ENCODE peak calls at places on chromosome 7, in five cellular contexts. Z is uterus, T is pancreas, J is hepatocyte, L is right lobe of liver. W is an unnamed sample.
A peak's percentile ranks its signal among the peaks of the same experiment; 100 is the strongest.

GRCh38 chr7:43878867-43879266 is 9.6 kb upstream of the MRPS24 start:
- DNase-seq in Z (no peak), T (no peak), J (no peak), L (no peak), W (no peak)

GRCh38 chr7:18976715-18977466 is 140.5 kb downstream of the TWIST1 start:
- DNase-seq in Z (no peak), T (no peak), J (no peak), L (no peak), W (no peak)

GRCh38 chr7:95190515-95190914 is 133.8 kb downstream of the PON1 start:
- DNase-seq in Z (no peak), T (no peak), J (no peak), L (no peak), W (no peak)

GRCh38 chr7:88153378-88153777 is 66.5 kb downstream of the SRI start:
- DNase-seq in Z (no peak), T (no peak), J (no peak), L (no peak), W (no peak)

GRCh38 chr7:96026606-96027005 is 254.3 kb downstream of the DYNC1I1 start:
- DNase-seq in Z (no peak), T (no peak), J (no peak), L (no peak), W (no peak)

GRCh38 chr7:108299251-108300014 is 156.8 kb downstream of the NRCAM start:
- DNase-seq in Z (no peak), T (no peak), J (peak; percentile 46), L (no peak), W (no peak)

GRCh38 chr7:82481499-82482097 is 38.0 kb upstream of the CACNA2D1 start:
- DNase-seq in Z (no peak), T (no peak), J (peak; percentile 9), L (no peak), W (no peak)

GRCh38 chr7:52053525-52053924 is 736.9 kb upstream of the COBL start:
- DNase-seq in Z (no peak), T (no peak), J (no peak), L (no peak), W (no peak)

GRCh38 chr7:101586078-101586941 is 42.8 kb downstream of the MYL10 start:
- DNase-seq in Z (no peak), T (no peak), J (peak; percentile 80), L (no peak), W (no peak)

GRCh38 chr7:144525956-144526355 is 122.5 kb upstream of the NOBOX start:
- DNase-seq in Z (no peak), T (no peak), J (no peak), L (no peak), W (no peak)

GRCh38 chr7:115526272-115526671 is 504.3 kb downstream of the TFEC start:
- DNase-seq in Z (no peak), T (no peak), J (no peak), L (no peak), W (no peak)

GRCh38 chr7:20797174-20798080 is 10.7 kb upstream of the SP8 start:
- DNase-seq in Z (no peak), T (peak; percentile 67), J (no peak), L (peak; percentile 57), W (no peak)

GRCh38 chr7:32091608-32092210 is 21.5 kb upstream of the PDE1C start:
- DNase-seq in Z (no peak), T (no peak), J (no peak), L (no peak), W (no peak)

GRCh38 chr7:49791089-49791741 is 17.8 kb downstream of the VWC2 start:
- DNase-seq in Z (no peak), T (no peak), J (peak; percentile 50), L (no peak), W (peak; percentile 34)

GRCh38 chr7:156096806-156097538 is 284.7 kb upstream of the SHH start:
- DNase-seq in Z (no peak), T (no peak), J (no peak), L (no peak), W (no peak)

GRCh38 chr7:4208086-4208485 is 474.0 kb upstream of the FOXK1 start:
- DNase-seq in Z (no peak), T (peak; percentile 50), J (no peak), L (peak; percentile 45), W (no peak)

GRCh38 chr7:85191383-85191782 is 4.5 kb upstream of the SEMA3D start:
- DNase-seq in Z (no peak), T (no peak), J (peak; percentile 16), L (no peak), W (no peak)

GRCh38 chr7:38615665-38616064 is 15.5 kb downstream of the AMPH start:
- DNase-seq in Z (no peak), T (no peak), J (no peak), L (no peak), W (no peak)

GRCh38 chr7:97835296-97836138 is 36.7 kb downstream of the ASNS start:
- DNase-seq in Z (peak; percentile 29), T (no peak), J (peak; percentile 86), L (no peak), W (peak; percentile 56)

GRCh38 chr7:16136896-16137295 is 284.4 kb downstream of the CRPPA start:
- DNase-seq in Z (no peak), T (no peak), J (no peak), L (no peak), W (no peak)

GRCh38 chr7:47710201-47710935 is 128.5 kb upstream of the TNS3 start:
- DNase-seq in Z (no peak), T (no peak), J (no peak), L (no peak), W (no peak)

GRCh38 chr7:43873300-43873699 is 4.0 kb upstream of the MRPS24 start:
- DNase-seq in Z (peak; percentile 64), T (no peak), J (peak; percentile 74), L (no peak), W (no peak)

GRCh38 chr7:81638216-81638615 is 131.6 kb downstream of the HGF start:
- DNase-seq in Z (no peak), T (no peak), J (no peak), L (no peak), W (no peak)

GRCh38 chr7:135650831-135651573 is 11.3 kb upstream of the STMP1 start:
- DNase-seq in Z (no peak), T (no peak), J (peak; percentile 14), L (no peak), W (no peak)

GRCh38 chr7:108488902-108489538 is 32.8 kb upstream of the NRCAM start:
- DNase-seq in Z (no peak), T (no peak), J (no peak), L (no peak), W (no peak)

GRCh38 chr7:94059747-94060146 is 55.6 kb upstream of the BET1 start:
- DNase-seq in Z (no peak), T (no peak), J (no peak), L (no peak), W (no peak)

GRCh38 chr7:148698397-148699023 is at the start of gene CUL1:
- DNase-seq in Z (peak; percentile 83), T (peak; percentile 94), J (peak; percentile 91), L (peak; percentile 94), W (peak; percentile 85)

GRCh38 chr7:69109131-69109740 is 489.0 kb upstream of the AUTS2 start:
- DNase-seq in Z (no peak), T (no peak), J (no peak), L (no peak), W (no peak)

GRCh38 chr7:79050592-79050991 is 402.9 kb downstream of the MAGI2 start:
- DNase-seq in Z (no peak), T (no peak), J (peak; percentile 44), L (no peak), W (no peak)

GRCh38 chr7:73427902-73428696 is 5.5 kb upstream of the FZD9 start:
- DNase-seq in Z (no peak), T (no peak), J (no peak), L (no peak), W (no peak)
- TF ChIP-seq CTCF in Z (no peak), T (no peak), J (no peak), L (no peak), W (no peak)

GRCh38 chr7:944744-945143 is 9.7 kb downstream of the ADAP1 start:
- DNase-seq in Z (no peak), T (no peak), J (no peak), L (no peak), W (no peak)

GRCh38 chr7:947391-948210 is 6.9 kb downstream of the ADAP1 start:
- DNase-seq in Z (no peak), T (peak; percentile 56), J (no peak), L (peak; percentile 52), W (no peak)

GRCh38 chr7:946256-946996 is 8.1 kb downstream of the ADAP1 start:
- DNase-seq in Z (no peak), T (peak; percentile 67), J (no peak), L (peak; percentile 48), W (no peak)

GRCh38 chr7:945147-945555 is 9.3 kb downstream of the ADAP1 start:
- DNase-seq in Z (no peak), T (peak; percentile 62), J (no peak), L (peak; percentile 43), W (no peak)

DNA sequence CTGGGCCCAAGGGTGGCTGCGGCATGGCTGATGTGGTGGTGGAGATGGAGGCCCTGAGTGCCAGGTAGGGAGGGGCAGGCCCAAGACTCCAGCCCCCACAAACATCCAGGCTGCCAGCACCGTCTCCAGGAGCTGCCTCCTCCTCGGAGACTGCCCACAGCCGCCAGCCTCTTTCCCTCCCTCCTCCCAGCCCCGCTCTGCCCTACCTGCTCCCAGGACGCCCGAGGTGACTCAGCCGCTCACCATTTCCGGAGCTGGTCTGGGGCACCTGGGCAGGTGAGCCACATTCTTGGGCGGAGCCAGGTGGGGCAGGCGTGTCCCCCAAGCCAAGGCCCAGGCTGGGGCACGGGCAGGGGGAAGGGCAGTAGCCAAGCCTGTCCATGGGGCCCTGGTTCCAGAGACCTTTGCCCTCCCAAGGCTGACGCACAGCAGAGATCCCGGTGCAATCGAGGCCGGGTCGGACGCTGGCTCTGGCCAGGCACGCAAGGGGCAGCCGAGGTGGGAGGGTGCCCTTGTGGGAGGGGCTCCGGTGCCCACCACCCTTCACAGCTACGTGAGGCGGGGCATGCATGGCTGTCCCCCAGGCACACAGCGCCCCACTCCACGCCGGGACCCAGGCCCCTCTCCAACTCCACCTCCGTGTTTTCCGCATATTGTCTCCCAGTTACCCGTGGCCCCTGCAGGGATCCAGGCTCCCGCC is 8.8 kb downstream of the ADAP1 start:
- DNase-seq in Z (no peak), T (peak; percentile 97), J (peak; percentile 94), L (peak; percentile 61), W (peak; percentile 70)
- H3K4me3 ChIP-seq in Z (no peak overlapping the region), T (peak overlapping the region; percentile 60), J (no peak overlapping the region), L (no peak overlapping the region), W (no peak overlapping the region)

DNA sequence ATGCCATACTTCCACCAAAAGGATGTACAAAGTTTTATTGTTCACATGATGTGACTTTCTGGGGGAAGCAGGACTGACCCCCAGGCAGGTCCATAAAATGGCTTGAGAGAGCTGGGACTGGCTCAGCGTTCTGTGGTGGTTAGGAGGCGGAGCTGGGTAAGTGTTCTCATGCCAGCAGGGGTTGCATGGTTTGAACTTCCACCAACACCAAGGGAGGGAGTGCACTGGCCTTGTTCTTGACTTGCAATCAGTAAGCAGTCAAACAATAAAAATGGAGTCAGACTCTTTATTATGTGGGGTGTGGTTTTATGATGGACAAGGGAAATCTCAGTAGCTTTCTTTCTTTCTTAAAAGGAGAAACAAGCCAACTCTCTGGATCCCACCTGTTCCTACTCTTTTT is 95.4 kb upstream of the PRR15 start:
- DNase-seq in Z (no peak), T (no peak), J (no peak), L (no peak), W (no peak)
- H3K27ac ChIP-seq in Z (no peak overlapping the region), T (no peak overlapping the region), J (peak overlapping the region; percentile 67), L (no peak overlapping the region), W (no peak overlapping the region)

GRCh38 chr7:36210542-36210941 is 57.5 kb downstream of the EEPD1 start:
- DNase-seq in Z (no peak), T (no peak), J (no peak), L (no peak), W (no peak)
- TF ChIP-seq CTCF in Z (no peak), T (no peak), J (no peak), L (no peak), W (no peak)

W was measured in dorsolateral prefrontal cortex.